ENCODE peak calls at places on chromosomes 5 and 9, in five cellular contexts. One of them, this sample, is unnamed.

GRCh38 chr5:102901821-102902448 is 146.8 kb downstream of the PAM start:
- DNase-seq in CD8-positive, alpha-beta T cell: no peak
- DNase-seq in progenitor cell of endocrine pancreas: no peak
- DNase-seq in dorsolateral prefrontal cortex: no peak
- DNase-seq in endodermal cell: no peak
- DNase-seq in this sample: no peak

GRCh38 chr5:38831909-38832308 is 13.9 kb upstream of the OSMR start:
- DNase-seq in CD8-positive, alpha-beta T cell: no peak
- DNase-seq in progenitor cell of endocrine pancreas: no peak
- DNase-seq in dorsolateral prefrontal cortex: no peak
- DNase-seq in endodermal cell: peak
- DNase-seq in this sample: no peak

GRCh38 chr9:100856238-100856637 is 172.3 kb upstream of the PLPPR1 start:
- DNase-seq in CD8-positive, alpha-beta T cell: no peak
- DNase-seq in progenitor cell of endocrine pancreas: no peak
- DNase-seq in dorsolateral prefrontal cortex: no peak
- DNase-seq in endodermal cell: no peak
- DNase-seq in this sample: no peak

GRCh38 chr5:38462972-38463633 is 93.3 kb downstream of the LIFR start:
- DNase-seq in CD8-positive, alpha-beta T cell: no peak
- DNase-seq in progenitor cell of endocrine pancreas: no peak
- DNase-seq in dorsolateral prefrontal cortex: no peak
- DNase-seq in endodermal cell: no peak
- DNase-seq in this sample: no peak

GRCh38 chr5:147835386-147835798 is 3.9 kb upstream of the SPINK1 start:
- DNase-seq in CD8-positive, alpha-beta T cell: no peak
- DNase-seq in progenitor cell of endocrine pancreas: no peak
- DNase-seq in dorsolateral prefrontal cortex: no peak
- DNase-seq in endodermal cell: no peak
- DNase-seq in this sample: no peak

GRCh38 chr5:98416541-98416940 is 356.9 kb upstream of the RGMB start:
- DNase-seq in CD8-positive, alpha-beta T cell: no peak
- DNase-seq in progenitor cell of endocrine pancreas: no peak
- DNase-seq in dorsolateral prefrontal cortex: no peak
- DNase-seq in endodermal cell: no peak
- DNase-seq in this sample: no peak

GRCh38 chr9:111632051-111632450 is 917 bp downstream of the DNAJC25 start:
- DNase-seq in CD8-positive, alpha-beta T cell: no peak
- DNase-seq in progenitor cell of endocrine pancreas: no peak
- DNase-seq in dorsolateral prefrontal cortex: no peak
- DNase-seq in endodermal cell: no peak
- DNase-seq in this sample: no peak

GRCh38 chr9:87497604-87498045 is at the start of gene DAPK1:
- DNase-seq in CD8-positive, alpha-beta T cell: no peak
- DNase-seq in progenitor cell of endocrine pancreas: peak
- DNase-seq in dorsolateral prefrontal cortex: no peak
- DNase-seq in endodermal cell: peak
- DNase-seq in this sample: no peak

GRCh38 chr5:172183881-172184280 is 4.1 kb downstream of the STK10 start:
- DNase-seq in CD8-positive, alpha-beta T cell: no peak
- DNase-seq in progenitor cell of endocrine pancreas: no peak
- DNase-seq in dorsolateral prefrontal cortex: no peak
- DNase-seq in endodermal cell: no peak
- DNase-seq in this sample: no peak

GRCh38 chr5:103272377-103272776 is 13.8 kb downstream of the MACIR start:
- DNase-seq in CD8-positive, alpha-beta T cell: no peak
- DNase-seq in progenitor cell of endocrine pancreas: no peak
- DNase-seq in dorsolateral prefrontal cortex: no peak
- DNase-seq in endodermal cell: no peak
- DNase-seq in this sample: no peak

GRCh38 chr5:195401-196160 is 4.3 kb downstream of the LRRC14B start:
- DNase-seq in CD8-positive, alpha-beta T cell: no peak
- DNase-seq in progenitor cell of endocrine pancreas: no peak
- DNase-seq in dorsolateral prefrontal cortex: no peak
- DNase-seq in endodermal cell: no peak
- DNase-seq in this sample: no peak
- TF ChIP-seq CTCF in CD8-positive, alpha-beta T cell: no peak
- TF ChIP-seq CTCF in progenitor cell of endocrine pancreas: no peak
- TF ChIP-seq CTCF in dorsolateral prefrontal cortex: no peak
- TF ChIP-seq CTCF in endodermal cell: peak
- TF ChIP-seq CTCF in this sample: no peak

GRCh38 chr5:13480834-13481233 is 463.7 kb downstream of the DNAH5 start:
- DNase-seq in CD8-positive, alpha-beta T cell: no peak
- DNase-seq in progenitor cell of endocrine pancreas: no peak
- DNase-seq in dorsolateral prefrontal cortex: no peak
- DNase-seq in endodermal cell: no peak
- DNase-seq in this sample: no peak

GRCh38 chr5:13477118-13477737 is 467.3 kb downstream of the DNAH5 start:
- DNase-seq in CD8-positive, alpha-beta T cell: no peak
- DNase-seq in progenitor cell of endocrine pancreas: no peak
- DNase-seq in dorsolateral prefrontal cortex: no peak
- DNase-seq in endodermal cell: no peak
- DNase-seq in this sample: no peak

GRCh38 chr5:13478831-13479465 is 465.5 kb downstream of the DNAH5 start:
- DNase-seq in CD8-positive, alpha-beta T cell: no peak
- DNase-seq in progenitor cell of endocrine pancreas: peak
- DNase-seq in dorsolateral prefrontal cortex: no peak
- DNase-seq in endodermal cell: peak
- DNase-seq in this sample: no peak
- TF ChIP-seq CTCF in CD8-positive, alpha-beta T cell: no peak
- TF ChIP-seq CTCF in progenitor cell of endocrine pancreas: peak
- TF ChIP-seq CTCF in dorsolateral prefrontal cortex: peak
- TF ChIP-seq CTCF in endodermal cell: peak
- TF ChIP-seq CTCF in this sample: peak

DNA sequence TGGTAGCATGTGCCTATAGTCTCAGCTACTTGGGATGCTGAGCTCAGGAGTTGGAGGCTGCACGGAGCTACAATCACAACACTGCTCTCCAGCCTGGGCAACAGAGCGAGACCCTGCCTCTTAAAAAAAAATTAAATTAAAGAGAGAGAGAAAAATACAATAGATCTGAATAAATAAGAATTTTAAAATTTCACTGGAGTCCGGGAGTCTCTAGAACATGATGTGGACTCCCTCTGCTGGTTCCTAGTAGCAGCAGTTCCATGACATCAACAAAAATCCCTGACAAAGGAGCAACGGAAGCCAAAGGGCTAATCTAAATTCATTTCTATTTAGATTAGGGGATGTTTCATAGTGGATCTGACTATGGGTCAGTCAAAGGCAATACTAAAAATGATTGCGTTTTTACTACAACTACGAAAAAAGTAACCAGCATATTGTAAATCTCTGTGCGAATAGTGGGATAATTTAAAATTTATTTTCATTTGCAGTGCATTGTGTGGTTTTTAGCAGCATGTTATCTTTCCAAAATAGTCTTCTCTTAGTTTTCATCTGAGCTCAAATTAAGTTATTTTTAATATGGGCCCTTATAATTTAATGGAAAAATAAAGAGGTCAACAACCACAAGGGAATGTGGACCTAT is 6.7 kb downstream of the INIP start:
- DNase-seq in CD8-positive, alpha-beta T cell: no peak
- DNase-seq in progenitor cell of endocrine pancreas: no peak
- DNase-seq in dorsolateral prefrontal cortex: no peak
- DNase-seq in endodermal cell: peak
- DNase-seq in this sample: no peak
- TF ChIP-seq CTCF in CD8-positive, alpha-beta T cell: no peak
- TF ChIP-seq CTCF in progenitor cell of endocrine pancreas: peak
- TF ChIP-seq CTCF in dorsolateral prefrontal cortex: peak
- TF ChIP-seq CTCF in endodermal cell: peak
- TF ChIP-seq CTCF in this sample: no peak

GRCh38 chr5:142317673-142318261 is 7.1 kb downstream of the SPRY4 start:
- DNase-seq in CD8-positive, alpha-beta T cell: no peak
- DNase-seq in progenitor cell of endocrine pancreas: no peak
- DNase-seq in dorsolateral prefrontal cortex: no peak
- DNase-seq in endodermal cell: no peak
- DNase-seq in this sample: no peak
- TF ChIP-seq CTCF in CD8-positive, alpha-beta T cell: no peak
- TF ChIP-seq CTCF in progenitor cell of endocrine pancreas: peak
- TF ChIP-seq CTCF in dorsolateral prefrontal cortex: no peak
- TF ChIP-seq CTCF in endodermal cell: peak
- TF ChIP-seq CTCF in this sample: no peak

DNA sequence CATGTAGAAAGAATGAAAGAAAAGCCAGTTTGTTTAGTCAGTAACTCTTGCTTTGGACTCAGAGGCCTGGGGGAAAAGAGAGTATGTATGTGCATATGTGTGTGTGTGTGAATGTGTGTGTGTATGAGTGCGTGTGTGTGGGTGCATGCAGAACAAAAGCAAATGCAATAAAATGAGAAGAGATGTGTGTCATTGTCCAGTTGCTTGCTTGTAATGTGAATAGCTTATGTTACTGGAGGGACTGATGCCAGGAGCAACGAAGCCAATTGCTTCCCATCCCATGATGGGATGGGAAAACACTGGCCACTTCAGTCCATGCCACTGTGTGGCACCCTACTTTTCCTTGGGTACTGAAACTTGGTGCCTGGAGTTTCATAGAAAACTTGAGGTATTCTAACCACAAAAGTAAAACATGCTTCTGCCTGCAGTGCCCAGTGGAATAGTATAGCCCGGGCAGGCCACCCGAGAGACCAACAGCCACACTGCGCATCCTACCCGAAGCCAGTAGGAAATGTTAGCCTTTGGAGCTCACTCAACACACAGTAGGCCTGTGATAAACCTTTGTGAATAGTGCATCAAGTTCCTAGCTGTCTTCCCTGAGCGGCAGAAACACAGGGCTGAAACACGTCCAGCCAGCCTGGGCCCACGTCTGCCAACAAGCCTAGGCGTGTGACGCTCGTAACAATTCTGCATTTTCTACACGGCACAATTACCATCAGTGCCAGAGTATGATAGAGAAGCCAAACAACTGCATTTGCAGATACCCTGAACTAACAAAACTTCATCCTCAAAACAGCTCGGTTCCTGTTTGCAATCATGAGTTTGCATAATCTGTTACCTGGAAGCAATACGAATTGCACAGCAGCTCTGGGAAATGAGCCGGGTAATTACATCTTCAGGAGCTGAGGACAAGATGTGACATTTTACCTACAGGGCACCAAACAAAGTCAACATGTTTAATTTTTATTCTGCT is 198.1 kb downstream of the SYK start:
- DNase-seq in CD8-positive, alpha-beta T cell: no peak
- DNase-seq in progenitor cell of endocrine pancreas: no peak
- DNase-seq in dorsolateral prefrontal cortex: no peak
- DNase-seq in endodermal cell: no peak
- DNase-seq in this sample: no peak
- TF ChIP-seq CTCF in CD8-positive, alpha-beta T cell: no peak
- TF ChIP-seq CTCF in progenitor cell of endocrine pancreas: no peak
- TF ChIP-seq CTCF in dorsolateral prefrontal cortex: no peak
- TF ChIP-seq CTCF in endodermal cell: no peak
- TF ChIP-seq CTCF in this sample: no peak

GRCh38 chr9:96230002-96230401 is 72.0 kb downstream of the HSD17B3 start:
- DNase-seq in CD8-positive, alpha-beta T cell: no peak
- DNase-seq in progenitor cell of endocrine pancreas: no peak
- DNase-seq in dorsolateral prefrontal cortex: no peak
- DNase-seq in endodermal cell: no peak
- DNase-seq in this sample: no peak
- TF ChIP-seq CTCF in CD8-positive, alpha-beta T cell: no peak
- TF ChIP-seq CTCF in progenitor cell of endocrine pancreas: no peak
- TF ChIP-seq CTCF in dorsolateral prefrontal cortex: no peak
- TF ChIP-seq CTCF in endodermal cell: peak
- TF ChIP-seq CTCF in this sample: no peak

GRCh38 chr9:132099184-132099583 is 19.5 kb upstream of the MED27 start:
- DNase-seq in CD8-positive, alpha-beta T cell: no peak
- DNase-seq in progenitor cell of endocrine pancreas: no peak
- DNase-seq in dorsolateral prefrontal cortex: no peak
- DNase-seq in endodermal cell: no peak
- DNase-seq in this sample: no peak
- TF ChIP-seq CTCF in CD8-positive, alpha-beta T cell: no peak
- TF ChIP-seq CTCF in progenitor cell of endocrine pancreas: no peak
- TF ChIP-seq CTCF in dorsolateral prefrontal cortex: no peak
- TF ChIP-seq CTCF in endodermal cell: no peak
- TF ChIP-seq CTCF in this sample: no peak

DNA sequence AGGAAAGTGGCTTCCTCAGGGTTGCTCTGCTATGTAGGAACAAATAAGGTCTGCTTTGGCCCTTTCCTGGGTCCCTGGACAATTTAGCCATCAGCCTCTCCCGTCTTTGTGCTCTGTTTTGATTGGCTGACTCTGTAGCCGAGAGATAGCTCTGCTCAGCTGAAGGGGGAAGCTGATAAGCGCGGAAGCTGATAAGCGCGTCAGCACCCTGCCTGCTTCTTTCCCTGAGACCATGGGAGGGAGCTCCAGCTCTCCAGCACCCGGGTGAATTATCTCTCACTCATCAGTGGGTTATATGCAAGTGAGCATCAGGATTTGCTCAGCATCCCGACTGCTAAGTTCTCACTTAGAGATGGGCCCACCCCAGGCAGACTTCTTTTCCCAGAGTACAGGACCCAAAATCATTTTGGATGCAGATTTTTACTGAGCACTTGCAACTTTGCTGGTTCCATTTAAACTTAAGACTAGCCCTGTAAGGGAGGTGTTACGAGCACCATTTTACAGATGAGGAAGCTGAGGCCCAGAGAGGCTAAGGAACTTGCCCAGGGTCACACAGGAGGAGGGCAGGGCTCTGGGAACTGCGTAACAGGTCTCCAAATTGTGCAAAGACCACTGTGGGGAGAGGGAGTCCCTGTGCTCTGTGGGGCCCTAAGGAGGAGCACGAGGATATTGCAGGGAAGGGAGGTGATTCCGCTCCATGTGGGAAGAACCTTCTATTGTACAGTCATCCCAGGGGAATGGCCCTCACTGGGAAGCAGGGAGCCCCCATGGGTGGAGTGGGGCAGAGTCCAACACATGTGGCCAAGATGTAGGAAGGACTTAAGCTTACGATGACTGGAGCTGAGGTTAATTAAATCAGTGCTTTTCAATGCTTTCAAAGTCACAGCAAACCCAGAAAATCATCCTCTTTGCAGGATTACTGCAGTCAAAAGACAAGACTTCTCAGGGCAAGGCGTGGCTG is 83.7 kb upstream of the ORM1 start:
- DNase-seq in CD8-positive, alpha-beta T cell: no peak
- DNase-seq in progenitor cell of endocrine pancreas: no peak
- DNase-seq in dorsolateral prefrontal cortex: peak
- DNase-seq in endodermal cell: peak
- DNase-seq in this sample: no peak
- TF ChIP-seq CTCF in CD8-positive, alpha-beta T cell: no peak
- TF ChIP-seq CTCF in progenitor cell of endocrine pancreas: no peak
- TF ChIP-seq CTCF in dorsolateral prefrontal cortex: peak
- TF ChIP-seq CTCF in endodermal cell: peak
- TF ChIP-seq CTCF in this sample: no peak